ENCODE peak calls at places on chromosomes 2 and 18, in four cellular contexts. N, J, H and I are unnamed samples. For H3K27me3 and H3K9me3, the result is how much of the 10 kb centered on the place peaks cover.

GRCh38 chr18:43588838-43589237 is 311.5 kb upstream of the SYT4 start:
- DNase-seq in N (no peak), J (no peak), H (no peak), I (no peak)

GRCh38 chr2:113965644-113966043 is 75.8 kb downstream of the ACTR3 start:
- DNase-seq in N (peak), J (no peak), H (peak), I (peak)

GRCh38 chr2:120670771-120671480 is 64.7 kb upstream of the GLI2 start:
- DNase-seq in N (no peak), J (no peak), H (no peak), I (no peak)

GRCh38 chr2:73013941-73014340 is 57.6 kb downstream of the SFXN5 start:
- DNase-seq in N (no peak), J (no peak), H (peak), I (no peak)

GRCh38 chr2:230758566-230759480 is 46.2 kb downstream of the CAB39 start:
- DNase-seq in N (no peak), J (no peak), H (peak), I (no peak)

GRCh38 chr18:35463050-35463449 is 34.7 kb downstream of the INO80C start:
- DNase-seq in N (no peak), J (no peak), H (peak), I (no peak)

GRCh38 chr2:74902281-74902860 is 56.1 kb upstream of the POLE4 start:
- DNase-seq in N (no peak), J (no peak), H (no peak), I (no peak)

GRCh38 chr2:20108655-20109396 is 57.4 kb upstream of the LAPTM4A start:
- DNase-seq in N (peak), J (no peak), H (no peak), I (no peak)

GRCh38 chr2:236261452-236261851 is 2.8 kb downstream of the ASB18 start:
- DNase-seq in N (no peak), J (no peak), H (no peak), I (no peak)

GRCh38 chr2:43222472-43223146 is 3.8 kb downstream of the ZFP36L2 start:
- DNase-seq in N (peak), J (no peak), H (peak), I (no peak)

GRCh38 chr18:67654101-67654500 is 137.6 kb upstream of the DSEL start:
- DNase-seq in N (no peak), J (no peak), H (no peak), I (no peak)

GRCh38 chr2:70987386-70987785 is 7.3 kb downstream of the TEX261 start:
- DNase-seq in N (no peak), J (no peak), H (no peak), I (peak)

GRCh38 chr2:17912266-17912691 is 33.8 kb downstream of the KCNS3 start:
- DNase-seq in N (no peak), J (no peak), H (no peak), I (no peak)

GRCh38 chr18:12053312-12053711 is 40.3 kb upstream of the ANKRD62 start:
- DNase-seq in N (no peak), J (no peak), H (no peak), I (no peak)

GRCh38 chr2:226754821-226755536 is 44.6 kb downstream of the IRS1 start:
- DNase-seq in N (no peak), J (no peak), H (no peak), I (no peak)

GRCh38 chr2:46032996-46033395 is 264.2 kb upstream of the EPAS1 start:
- DNase-seq in N (no peak), J (no peak), H (no peak), I (no peak)

GRCh38 chr2:15480552-15480951 is 80.6 kb downstream of the NBAS start:
- DNase-seq in N (no peak), J (no peak), H (no peak), I (no peak)

GRCh38 chr18:44128365-44128764 is 552.3 kb upstream of the SETBP1 start:
- DNase-seq in N (no peak), J (no peak), H (peak), I (no peak)

GRCh38 chr2:174023591-174024523 is 58.7 kb upstream of the SP3 start:
- DNase-seq in N (peak), J (peak), H (peak), I (no peak)

GRCh38 chr2:177147834-177148233 is 64.8 kb upstream of the HNRNPA3 start:
- DNase-seq in N (no peak), J (no peak), H (no peak), I (no peak)

GRCh38 chr2:111054791-111055627 is 65.7 kb upstream of the BCL2L11 start:
- DNase-seq in N (peak), J (no peak), H (no peak), I (no peak)

GRCh38 chr18:48167901-48168300 is 237.4 kb upstream of the SMAD2 start:
- DNase-seq in N (peak), J (no peak), H (no peak), I (peak)

GRCh38 chr2:236969767-236970655 is 115.7 kb upstream of the COPS8 start:
- DNase-seq in N (no peak), J (no peak), H (no peak), I (no peak)

GRCh38 chr18:6031442-6031841 is 136.1 kb upstream of the TMEM200C start:
- DNase-seq in N (no peak), J (no peak), H (no peak), I (peak)

GRCh38 chr2:70553334-70553583 is 367 bp downstream of the TGFA start:
- DNase-seq in N (peak), J (peak), H (no peak), I (no peak)

GRCh38 chr2:233982421-233983121 is 65.4 kb downstream of the TRPM8 start:
- DNase-seq in N (no peak), J (no peak), H (peak), I (no peak)

GRCh38 chr2:240199133-240199870 is 58.8 kb upstream of the OTOS start:
- DNase-seq in N (no peak), J (peak), H (no peak), I (peak)
- H3K27me3 ChIP-seq in N (under half), J (under half), H (under half), I (under half)

GRCh38 chr2:195639959-195640358 is 17.1 kb upstream of the SLC39A10 start:
- DNase-seq in N (no peak), J (no peak), H (no peak), I (no peak)

GRCh38 chr2:195636890-195637289 is 20.1 kb upstream of the SLC39A10 start:
- DNase-seq in N (no peak), J (no peak), H (no peak), I (no peak)

GRCh38 chr2:195642027-195642676 is 14.9 kb upstream of the SLC39A10 start:
- DNase-seq in N (no peak), J (no peak), H (no peak), I (no peak)

GRCh38 chr2:195638738-195639137 is 18.3 kb upstream of the SLC39A10 start:
- DNase-seq in N (no peak), J (no peak), H (no peak), I (no peak)

DNA sequence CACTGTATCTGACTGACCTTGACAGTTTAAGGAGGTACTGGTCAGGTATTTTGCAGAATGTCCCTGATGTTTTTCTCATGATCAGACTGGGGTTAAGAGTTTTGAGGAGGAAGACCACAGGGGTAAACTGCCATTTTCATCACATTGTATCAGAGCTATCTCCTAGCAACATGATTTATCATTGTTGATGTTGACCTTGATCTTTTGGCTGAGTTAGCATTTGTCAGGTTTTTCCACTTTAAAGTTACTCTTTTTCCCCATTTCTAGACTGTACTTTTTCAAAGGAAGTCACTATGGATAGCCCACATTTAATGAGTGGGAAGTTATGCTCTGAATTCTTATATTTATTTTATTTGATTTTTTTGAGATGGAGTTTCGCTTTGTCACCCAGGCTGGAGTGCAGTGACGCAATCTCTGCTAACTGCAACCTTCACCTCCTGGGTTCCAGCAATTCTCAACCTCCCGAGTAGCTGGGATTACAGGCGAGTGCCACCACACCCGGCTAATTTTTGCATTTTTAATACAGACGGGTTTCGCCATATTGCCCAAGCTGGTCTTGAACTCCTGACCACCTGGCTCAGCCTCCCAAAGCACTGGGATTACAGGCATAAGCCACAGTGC is 17.7 kb upstream of the SLC39A10 start:
- DNase-seq in N (no peak), J (no peak), H (no peak), I (no peak)
- H3K9me3 ChIP-seq in N (under half), J (under half), H (under half), I (under half)

DNA sequence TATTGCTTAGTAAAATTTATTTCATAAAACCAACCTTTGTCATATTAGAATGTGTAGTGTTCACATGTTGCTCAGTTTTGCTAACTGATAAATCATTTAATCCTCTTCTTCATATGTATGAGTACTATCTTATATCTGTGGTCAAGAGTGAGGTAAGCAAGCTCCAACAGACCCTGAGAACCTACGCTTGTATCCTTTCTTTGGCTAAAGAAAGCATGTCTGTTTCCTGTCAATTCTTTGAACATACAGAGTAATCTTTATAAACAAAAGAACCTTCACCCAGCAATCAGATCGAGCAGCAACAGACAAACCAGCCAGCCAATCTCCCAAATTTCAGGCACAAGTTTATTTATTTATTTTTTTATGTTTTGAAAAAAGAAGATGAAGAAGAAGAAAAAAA is 6.4 kb downstream of the ADCYAP1 start:
- DNase-seq in N (no peak), J (no peak), H (no peak), I (no peak)
- H3K27me3 ChIP-seq in N (half or more), J (under half), H (half or more), I (under half)

GRCh38 chr2:37436324-37436723 is 91.9 kb downstream of the QPCT start:
- DNase-seq in N (no peak), J (no peak), H (no peak), I (no peak)

GRCh38 chr2:37443082-37443481 is 98.7 kb downstream of the QPCT start:
- DNase-seq in N (no peak), J (no peak), H (no peak), I (no peak)

GRCh38 chr2:37439131-37439642 is 94.8 kb downstream of the QPCT start:
- DNase-seq in N (no peak), J (no peak), H (no peak), I (no peak)

DNA sequence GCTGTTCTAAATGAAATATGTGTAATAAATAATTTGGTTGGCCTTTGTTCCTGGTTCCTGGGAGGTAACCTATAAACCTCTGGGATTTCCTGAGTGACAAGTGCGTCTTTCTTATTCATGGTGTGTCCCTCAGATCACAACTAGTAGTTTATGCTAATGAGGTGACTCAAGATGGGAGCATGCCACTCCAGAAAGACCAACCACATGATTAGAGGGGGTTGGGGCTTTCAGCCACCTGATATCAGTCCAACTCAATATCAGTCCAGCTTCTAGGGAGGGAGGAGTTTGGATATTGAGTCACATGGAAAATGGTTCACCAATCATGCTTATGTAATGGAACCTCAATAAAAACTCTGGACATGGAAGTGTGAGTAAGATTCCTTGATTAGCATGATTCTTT is 96.6 kb downstream of the QPCT start:
- DNase-seq in N (no peak), J (no peak), H (no peak), I (no peak)
- H3K9me3 ChIP-seq in N (under half), J (under half), H (under half), I (under half)

DNA sequence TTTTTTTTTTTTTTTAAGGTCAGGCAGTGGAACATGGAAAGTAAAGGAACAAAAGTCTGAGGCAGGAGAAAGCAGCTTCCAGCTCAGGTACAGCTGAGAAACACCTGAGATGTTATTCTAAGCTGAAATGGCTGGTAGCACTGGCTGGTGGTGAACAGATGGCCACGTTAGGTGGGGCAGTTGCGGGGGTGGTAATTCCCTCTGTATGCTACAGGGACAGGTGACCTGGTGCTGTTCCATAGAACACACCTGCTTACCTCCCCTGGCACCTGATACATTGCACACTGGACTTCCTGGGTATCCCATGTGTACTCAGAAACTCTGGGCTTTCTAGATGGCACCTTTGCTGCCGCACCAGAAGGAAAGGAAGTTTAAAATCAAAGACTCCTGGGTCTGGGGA is 333.3 kb downstream of the SLC8A1 start:
- DNase-seq in N (no peak), J (no peak), H (no peak), I (no peak)
- H3K27me3 ChIP-seq in N (under half), J (under half), H (under half), I (under half)